ENCODE peak calls at places on chromosomes 7 and 10, in nine cellular contexts. One of them, this sample, is unnamed.

GRCh38 chr7:11166051-11166450 is 192.4 kb downstream of the PHF14 start:
- DNase-seq in upper lobe of left lung: no peak
- DNase-seq in IMR-90: no peak
- DNase-seq in right lobe of liver: no peak
- DNase-seq in HepG2: no peak
- DNase-seq in adrenal gland: no peak
- DNase-seq in Peyer's patch: no peak
- DNase-seq in tibial nerve: no peak
- DNase-seq in A549: no peak
- DNase-seq in this sample: no peak

GRCh38 chr10:62186999-62187695 is 81.5 kb downstream of the RTKN2 start:
- DNase-seq in upper lobe of left lung: no peak
- DNase-seq in IMR-90: no peak
- DNase-seq in right lobe of liver: no peak
- DNase-seq in HepG2: no peak
- DNase-seq in adrenal gland: no peak
- DNase-seq in Peyer's patch: no peak
- DNase-seq in tibial nerve: no peak
- DNase-seq in A549: no peak
- DNase-seq in this sample: no peak

GRCh38 chr10:22927661-22928403 is at the start of gene ARMC3:
- DNase-seq in upper lobe of left lung: peak; percentile 54
- DNase-seq in IMR-90: no peak
- DNase-seq in right lobe of liver: peak; percentile 64
- DNase-seq in HepG2: peak; percentile 41
- DNase-seq in adrenal gland: peak; percentile 35
- DNase-seq in Peyer's patch: peak; percentile 64
- DNase-seq in tibial nerve: no peak
- DNase-seq in A549: peak; percentile 63
- DNase-seq in this sample: peak; percentile 38

GRCh38 chr10:132492323-132493035 is 45.1 kb upstream of the INPP5A start:
- DNase-seq in upper lobe of left lung: no peak
- DNase-seq in IMR-90: no peak
- DNase-seq in right lobe of liver: no peak
- DNase-seq in HepG2: no peak
- DNase-seq in adrenal gland: no peak
- DNase-seq in Peyer's patch: no peak
- DNase-seq in tibial nerve: no peak
- DNase-seq in A549: no peak
- DNase-seq in this sample: peak; percentile 36

GRCh38 chr7:12315049-12315448 is 88.6 kb downstream of the VWDE start:
- DNase-seq in upper lobe of left lung: peak; percentile 29
- DNase-seq in IMR-90: no peak
- DNase-seq in right lobe of liver: no peak
- DNase-seq in HepG2: no peak
- DNase-seq in adrenal gland: no peak
- DNase-seq in Peyer's patch: no peak
- DNase-seq in tibial nerve: no peak
- DNase-seq in A549: no peak
- DNase-seq in this sample: no peak

GRCh38 chr10:20303453-20304152 is 487.4 kb downstream of the PLXDC2 start:
- DNase-seq in upper lobe of left lung: no peak
- DNase-seq in IMR-90: no peak
- DNase-seq in right lobe of liver: no peak
- DNase-seq in HepG2: peak; percentile 7
- DNase-seq in adrenal gland: no peak
- DNase-seq in Peyer's patch: no peak
- DNase-seq in tibial nerve: no peak
- DNase-seq in A549: no peak
- DNase-seq in this sample: no peak

GRCh38 chr10:116621476-116621875 is 723 bp downstream of the PNLIPRP2 start:
- DNase-seq in upper lobe of left lung: no peak
- DNase-seq in IMR-90: no peak
- DNase-seq in right lobe of liver: no peak
- DNase-seq in HepG2: no peak
- DNase-seq in adrenal gland: no peak
- DNase-seq in Peyer's patch: no peak
- DNase-seq in tibial nerve: no peak
- DNase-seq in A549: no peak
- DNase-seq in this sample: no peak

GRCh38 chr7:90957883-90958282 is 306.4 kb upstream of the FZD1 start:
- DNase-seq in upper lobe of left lung: no peak
- DNase-seq in IMR-90: no peak
- DNase-seq in right lobe of liver: no peak
- DNase-seq in HepG2: no peak
- DNase-seq in adrenal gland: no peak
- DNase-seq in Peyer's patch: no peak
- DNase-seq in tibial nerve: no peak
- DNase-seq in A549: no peak
- DNase-seq in this sample: no peak

GRCh38 chr10:48430402-48430993 is 124.0 kb downstream of the MAPK8 start:
- DNase-seq in upper lobe of left lung: no peak
- DNase-seq in IMR-90: no peak
- DNase-seq in right lobe of liver: no peak
- DNase-seq in HepG2: no peak
- DNase-seq in adrenal gland: no peak
- DNase-seq in Peyer's patch: no peak
- DNase-seq in tibial nerve: no peak
- DNase-seq in A549: no peak
- DNase-seq in this sample: no peak

GRCh38 chr7:6012355-6013104 is 3.5 kb downstream of the AIMP2 start:
- DNase-seq in upper lobe of left lung: peak; percentile 62
- DNase-seq in IMR-90: no peak
- DNase-seq in right lobe of liver: peak; percentile 71
- DNase-seq in HepG2: no peak
- DNase-seq in adrenal gland: no peak
- DNase-seq in Peyer's patch: peak; percentile 79
- DNase-seq in tibial nerve: no peak
- DNase-seq in A549: no peak
- DNase-seq in this sample: peak; percentile 63

GRCh38 chr7:17130281-17131059 is 168.0 kb upstream of the AHR start:
- DNase-seq in upper lobe of left lung: no peak
- DNase-seq in IMR-90: peak; percentile 90
- DNase-seq in right lobe of liver: no peak
- DNase-seq in HepG2: peak; percentile 98
- DNase-seq in adrenal gland: no peak
- DNase-seq in Peyer's patch: no peak
- DNase-seq in tibial nerve: no peak
- DNase-seq in A549: peak; percentile 95
- DNase-seq in this sample: no peak

GRCh38 chr7:66629222-66629658 is 559 bp downstream of the KCTD7 start:
- DNase-seq in upper lobe of left lung: no peak
- DNase-seq in IMR-90: no peak
- DNase-seq in right lobe of liver: peak; percentile 56
- DNase-seq in HepG2: no peak
- DNase-seq in adrenal gland: peak; percentile 66
- DNase-seq in Peyer's patch: peak; percentile 51
- DNase-seq in tibial nerve: peak; percentile 35
- DNase-seq in A549: no peak
- DNase-seq in this sample: peak; percentile 26

GRCh38 chr7:23680417-23681405 is 712 bp downstream of the FAM221A start:
- DNase-seq in upper lobe of left lung: peak; percentile 81
- DNase-seq in IMR-90: peak; percentile 62
- DNase-seq in right lobe of liver: peak; percentile 72
- DNase-seq in HepG2: no peak
- DNase-seq in adrenal gland: peak; percentile 42
- DNase-seq in Peyer's patch: peak; percentile 85
- DNase-seq in tibial nerve: peak; percentile 30
- DNase-seq in A549: no peak
- DNase-seq in this sample: peak; percentile 83

GRCh38 chr7:106243893-106244292 is 40.9 kb downstream of the NAMPT start:
- DNase-seq in upper lobe of left lung: no peak
- DNase-seq in IMR-90: no peak
- DNase-seq in right lobe of liver: no peak
- DNase-seq in HepG2: no peak
- DNase-seq in adrenal gland: no peak
- DNase-seq in Peyer's patch: no peak
- DNase-seq in tibial nerve: no peak
- DNase-seq in A549: no peak
- DNase-seq in this sample: no peak

GRCh38 chr7:106234425-106234824 is 50.4 kb downstream of the NAMPT start:
- DNase-seq in upper lobe of left lung: no peak
- DNase-seq in IMR-90: no peak
- DNase-seq in right lobe of liver: no peak
- DNase-seq in HepG2: no peak
- DNase-seq in adrenal gland: no peak
- DNase-seq in Peyer's patch: no peak
- DNase-seq in tibial nerve: no peak
- DNase-seq in A549: no peak
- DNase-seq in this sample: no peak

GRCh38 chr7:106236065-106236464 is 48.7 kb downstream of the NAMPT start:
- DNase-seq in upper lobe of left lung: no peak
- DNase-seq in IMR-90: no peak
- DNase-seq in right lobe of liver: no peak
- DNase-seq in HepG2: no peak
- DNase-seq in adrenal gland: no peak
- DNase-seq in Peyer's patch: no peak
- DNase-seq in tibial nerve: no peak
- DNase-seq in A549: no peak
- DNase-seq in this sample: no peak

GRCh38 chr7:106239406-106239805 is 45.4 kb downstream of the NAMPT start:
- DNase-seq in upper lobe of left lung: no peak
- DNase-seq in IMR-90: no peak
- DNase-seq in right lobe of liver: no peak
- DNase-seq in HepG2: no peak
- DNase-seq in adrenal gland: no peak
- DNase-seq in Peyer's patch: no peak
- DNase-seq in tibial nerve: no peak
- DNase-seq in A549: no peak
- DNase-seq in this sample: no peak

DNA sequence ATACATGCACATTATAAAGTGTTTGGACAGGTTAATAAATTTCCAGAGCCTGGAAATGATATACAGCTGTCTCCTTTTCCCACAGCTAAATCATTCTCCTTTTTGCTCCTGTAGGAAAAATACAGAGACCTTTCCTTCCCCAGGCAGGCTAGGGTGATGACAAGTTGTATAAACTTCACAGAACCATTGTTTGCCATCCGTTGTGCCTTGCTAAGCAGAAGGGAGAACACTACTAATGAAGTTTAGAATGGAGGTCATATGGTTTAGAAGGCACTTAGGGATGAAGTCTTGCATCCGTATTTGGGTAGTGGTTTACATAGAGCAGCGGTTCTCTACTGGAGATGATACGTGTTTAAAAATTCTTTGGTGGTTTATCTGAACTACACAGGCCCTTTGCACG is 46.0 kb downstream of the NAMPT start:
- DNase-seq in upper lobe of left lung: no peak
- DNase-seq in IMR-90: no peak
- DNase-seq in right lobe of liver: no peak
- DNase-seq in HepG2: no peak
- DNase-seq in adrenal gland: no peak
- DNase-seq in Peyer's patch: no peak
- DNase-seq in tibial nerve: no peak
- DNase-seq in A549: no peak
- DNase-seq in this sample: no peak
- H3K4me1 ChIP-seq in upper lobe of left lung: no peaks in the 10 kb centered on the region
- H3K4me1 ChIP-seq in IMR-90: no peaks in the 10 kb centered on the region
- H3K4me1 ChIP-seq in right lobe of liver: no peaks in the 10 kb centered on the region
- H3K4me1 ChIP-seq in HepG2: no peaks in the 10 kb centered on the region
- H3K4me1 ChIP-seq in adrenal gland: no peaks in the 10 kb centered on the region
- H3K4me1 ChIP-seq in Peyer's patch: no peaks in the 10 kb centered on the region
- H3K4me1 ChIP-seq in tibial nerve: no peaks in the 10 kb centered on the region
- H3K4me1 ChIP-seq in A549: no peaks in the 10 kb centered on the region
- H3K4me1 ChIP-seq in this sample: no peaks in the 10 kb centered on the region

GRCh38 chr10:29897999-29898716 is 161.2 kb downstream of the JCAD start:
- DNase-seq in upper lobe of left lung: no peak
- DNase-seq in IMR-90: no peak
- DNase-seq in right lobe of liver: no peak
- DNase-seq in HepG2: no peak
- DNase-seq in adrenal gland: no peak
- DNase-seq in Peyer's patch: no peak
- DNase-seq in tibial nerve: no peak
- DNase-seq in A549: no peak
- DNase-seq in this sample: no peak

GRCh38 chr10:29897430-29897829 is 162.0 kb downstream of the JCAD start:
- DNase-seq in upper lobe of left lung: no peak
- DNase-seq in IMR-90: no peak
- DNase-seq in right lobe of liver: no peak
- DNase-seq in HepG2: no peak
- DNase-seq in adrenal gland: no peak
- DNase-seq in Peyer's patch: no peak
- DNase-seq in tibial nerve: no peak
- DNase-seq in A549: no peak
- DNase-seq in this sample: no peak

GRCh38 chr10:29896053-29896452 is 163.3 kb downstream of the JCAD start:
- DNase-seq in upper lobe of left lung: no peak
- DNase-seq in IMR-90: peak; percentile 59
- DNase-seq in right lobe of liver: no peak
- DNase-seq in HepG2: no peak
- DNase-seq in adrenal gland: no peak
- DNase-seq in Peyer's patch: no peak
- DNase-seq in tibial nerve: no peak
- DNase-seq in A549: no peak
- DNase-seq in this sample: no peak

GRCh38 chr10:29895436-29895835 is 163.9 kb downstream of the JCAD start:
- DNase-seq in upper lobe of left lung: no peak
- DNase-seq in IMR-90: peak; percentile 96
- DNase-seq in right lobe of liver: no peak
- DNase-seq in HepG2: no peak
- DNase-seq in adrenal gland: peak; percentile 39
- DNase-seq in Peyer's patch: no peak
- DNase-seq in tibial nerve: peak; percentile 67
- DNase-seq in A549: no peak
- DNase-seq in this sample: peak; percentile 14
- TF ChIP-seq POLR2A in upper lobe of left lung: no peak
- TF ChIP-seq POLR2A in IMR-90: no peak
- TF ChIP-seq POLR2A in right lobe of liver: no peak
- TF ChIP-seq POLR2A in HepG2: no peak
- TF ChIP-seq POLR2A in adrenal gland: no peak
- TF ChIP-seq POLR2A in Peyer's patch: no peak
- TF ChIP-seq POLR2A in tibial nerve: no peak
- TF ChIP-seq POLR2A in A549: no peak
- TF ChIP-seq POLR2A in this sample: no peak

DNA sequence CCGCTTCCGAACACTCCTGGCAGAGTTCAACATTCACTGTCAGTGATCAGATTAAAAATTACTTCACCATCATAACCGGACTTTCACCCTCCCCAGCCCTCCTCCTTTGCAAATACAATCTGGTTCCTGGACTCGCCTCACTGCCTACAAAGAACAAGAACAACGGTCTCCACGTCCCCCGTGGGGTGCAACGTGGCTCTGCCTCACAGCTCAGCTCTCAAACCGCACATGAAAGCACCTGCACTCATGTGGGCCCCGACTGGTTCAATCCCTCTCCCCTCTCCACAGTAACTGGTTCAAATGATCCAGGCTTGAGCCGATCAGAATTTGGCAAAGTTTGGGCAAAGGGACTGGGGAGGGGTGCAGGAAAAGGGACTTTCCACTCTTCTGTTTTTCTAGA is 21.0 kb downstream of the ASB13 start:
- DNase-seq in upper lobe of left lung: no peak
- DNase-seq in IMR-90: no peak
- DNase-seq in right lobe of liver: no peak
- DNase-seq in HepG2: no peak
- DNase-seq in adrenal gland: no peak
- DNase-seq in Peyer's patch: peak; percentile 86
- DNase-seq in tibial nerve: peak; percentile 46
- DNase-seq in A549: no peak
- DNase-seq in this sample: peak; percentile 74
- H3K4me1 ChIP-seq in upper lobe of left lung: no peaks in the 10 kb centered on the region
- H3K4me1 ChIP-seq in IMR-90: no peaks in the 10 kb centered on the region
- H3K4me1 ChIP-seq in right lobe of liver: peaks cover 34% of the 10 kb centered on the region
- H3K4me1 ChIP-seq in HepG2: peaks cover 17% of the 10 kb centered on the region
- H3K4me1 ChIP-seq in adrenal gland: no peaks in the 10 kb centered on the region
- H3K4me1 ChIP-seq in Peyer's patch: no peaks in the 10 kb centered on the region
- H3K4me1 ChIP-seq in tibial nerve: peaks cover 4% of the 10 kb centered on the region
- H3K4me1 ChIP-seq in A549: no peaks in the 10 kb centered on the region
- H3K4me1 ChIP-seq in this sample: peaks cover 26% of the 10 kb centered on the region

GRCh38 chr7:106064836-106065559 is 47.1 kb downstream of the SYPL1 start:
- DNase-seq in upper lobe of left lung: peak; percentile 74
- DNase-seq in IMR-90: peak; percentile 88
- DNase-seq in right lobe of liver: peak; percentile 88
- DNase-seq in HepG2: peak; percentile 78
- DNase-seq in adrenal gland: peak; percentile 91
- DNase-seq in Peyer's patch: peak; percentile 85
- DNase-seq in tibial nerve: peak; percentile 68
- DNase-seq in A549: peak; percentile 85
- DNase-seq in this sample: peak; percentile 79
- TF ChIP-seq POLR2A in upper lobe of left lung: no peak
- TF ChIP-seq POLR2A in IMR-90: no peak
- TF ChIP-seq POLR2A in right lobe of liver: peak; percentile 48
- TF ChIP-seq POLR2A in HepG2: no peak
- TF ChIP-seq POLR2A in adrenal gland: peak; percentile 72
- TF ChIP-seq POLR2A in Peyer's patch: no peak
- TF ChIP-seq POLR2A in tibial nerve: no peak
- TF ChIP-seq POLR2A in A549: peak; percentile 6
- TF ChIP-seq POLR2A in this sample: peak; percentile 4